ENCODE peak calls at places on chromosomes 12 and 14, in seven cellular contexts. H is fibroblast of lung; F is tibial nerve; G is aorta; B is heart right ventricle; N is naive thymus-derived CD4-positive, alpha-beta T cell; A is trophoblast cell. S is an unnamed sample.
A peak's percentile ranks its signal among the peaks of the same experiment; 100 is the strongest.

GRCh38 chr12:64392221-64392620 is 1.7 kb upstream of the C12orf56 start:
- DNase-seq in G (no peak), F (peak; percentile 21), B (no peak), A (peak; percentile 51), N (peak; percentile 48), H (peak; percentile 42), S (no peak)

GRCh38 chr12:38124247-38125012 is 192.1 kb upstream of the ALG10B start:
- DNase-seq in A (no peak), H (no peak), F (no peak), B (no peak), N (no peak), G (no peak), S (no peak)

GRCh38 chr12:3047961-3048360 is 29.2 kb upstream of the TSPAN9 start:
- DNase-seq in G (no peak), F (no peak), A (no peak), B (no peak), H (no peak), N (no peak), S (no peak)

GRCh38 chr14:56117765-56118610 is at the start of gene PELI2:
- DNase-seq in B (peak; percentile 77), H (peak; percentile 76), F (peak; percentile 60), G (peak; percentile 87), N (peak; percentile 89), A (no peak), S (peak; percentile 92)

GRCh38 chr12:113201187-113202177 is 16.0 kb downstream of the RITA1 start:
- DNase-seq in N (no peak), B (no peak), A (no peak), G (peak; percentile 41), F (no peak), H (no peak), S (peak; percentile 85)

GRCh38 chr14:32413967-32414640 is 85.0 kb downstream of the AKAP6 start:
- DNase-seq in B (no peak), A (no peak), N (no peak), G (no peak), H (no peak), F (no peak), S (no peak)

GRCh38 chr12:74537126-74537706 is 419 bp upstream of the ATXN7L3B start:
- DNase-seq in A (peak; percentile 15), H (peak; percentile 60), N (no peak), F (no peak), G (no peak), B (no peak), S (no peak)

GRCh38 chr12:69570545-69571399 is 14.5 kb upstream of the CCT2 start:
- DNase-seq in A (peak; percentile 56), F (peak; percentile 79), H (peak; percentile 69), N (peak; percentile 58), B (peak; percentile 56), G (peak; percentile 49), S (no peak)

GRCh38 chr14:62957562-62957961 is 87.7 kb downstream of the KCNH5 start:
- DNase-seq in N (no peak), A (no peak), G (no peak), H (peak; percentile 100), F (no peak), B (no peak), S (no peak)

GRCh38 chr14:34347683-34348082 is 114.4 kb downstream of the SPTSSA start:
- DNase-seq in N (no peak), H (no peak), A (no peak), B (no peak), G (no peak), F (no peak), S (no peak)

GRCh38 chr14:75369506-75369905 is 58.3 kb upstream of the JDP2 start:
- DNase-seq in F (no peak), A (no peak), N (no peak), G (no peak), H (no peak), B (no peak), S (no peak)

GRCh38 chr12:82474798-82475184 is 116.5 kb downstream of the METTL25 start:
- DNase-seq in G (no peak), A (no peak), B (no peak), N (no peak), H (peak; percentile 39), F (no peak), S (no peak)

GRCh38 chr12:118704517-118704916 is 276.8 kb upstream of the SRRM4 start:
- DNase-seq in G (no peak), N (no peak), A (no peak), F (no peak), B (no peak), H (no peak), S (no peak)

GRCh38 chr12:118650586-118650960 is 274.2 kb downstream of the SUDS3 start:
- DNase-seq in F (no peak), H (no peak), A (no peak), B (no peak), N (no peak), G (no peak), S (no peak)

GRCh38 chr12:19683178-19683927 is 244.1 kb downstream of the AEBP2 start:
- DNase-seq in N (no peak), B (no peak), G (no peak), A (no peak), F (no peak), H (peak; percentile 85), S (no peak)

GRCh38 chr12:26614217-26614616 is 218.8 kb downstream of the ITPR2 start:
- DNase-seq in H (peak; percentile 6), F (no peak), N (no peak), A (no peak), B (peak; percentile 14), G (no peak), S (no peak)

GRCh38 chr14:20873370-20874177 is 17.6 kb upstream of the RNASE3 start:
- DNase-seq in A (peak; percentile 47), G (peak; percentile 92), F (peak; percentile 80), N (peak; percentile 76), H (peak; percentile 31), B (peak; percentile 86), S (peak; percentile 69)

GRCh38 chr14:65228436-65228835 is 126.1 kb upstream of the MAX start:
- DNase-seq in G (no peak), A (peak; percentile 61), F (no peak), B (no peak), H (no peak), N (no peak), S (no peak)

GRCh38 chr14:69755784-69756183 is 11.2 kb upstream of the SRSF5 start:
- DNase-seq in A (no peak), G (no peak), H (no peak), F (no peak), N (no peak), B (no peak), S (no peak)

GRCh38 chr12:5580911-5581488 is 149.1 kb downstream of the NTF3 start:
- DNase-seq in H (no peak), A (no peak), F (no peak), G (no peak), N (no peak), B (no peak), S (no peak)

GRCh38 chr12:697426-697825 is 34.2 kb upstream of the NINJ2 start:
- DNase-seq in G (no peak), H (no peak), N (no peak), F (no peak), B (no peak), A (no peak), S (no peak)

GRCh38 chr12:46454981-46455380 is 82.4 kb upstream of the SLC38A2 start:
- DNase-seq in G (no peak), A (no peak), B (no peak), N (peak; percentile 29), F (no peak), H (no peak), S (no peak)
- H3K27ac ChIP-seq in G (no peak overlapping the region), A (no peak overlapping the region), B (no peak overlapping the region), N (peak overlapping the region; percentile 20), F (no peak overlapping the region), H (no peak overlapping the region), S (no peak overlapping the region)

GRCh38 chr12:53054112-53054878 is 4.4 kb downstream of the TNS2 start:
- DNase-seq in H (peak; percentile 85), N (peak; percentile 94), A (peak; percentile 95), F (peak; percentile 95), B (peak; percentile 92), G (peak; percentile 95), S (peak; percentile 96)

GRCh38 chr12:53053223-53054111 is 3.6 kb downstream of the TNS2 start:
- DNase-seq in F (no peak), B (peak; percentile 76), A (peak; percentile 75), G (peak; percentile 68), N (peak; percentile 59), H (no peak), S (no peak)

GRCh38 chr12:53056296-53056695 is 6.4 kb downstream of the TNS2 start:
- DNase-seq in G (no peak), H (no peak), A (no peak), N (no peak), F (no peak), B (no peak), S (peak; percentile 11)

GRCh38 chr12:53056901-53057300 is 7.0 kb downstream of the TNS2 start:
- DNase-seq in F (no peak), B (no peak), G (no peak), A (no peak), H (no peak), N (no peak), S (no peak)

GRCh38 chr12:53055471-53056266 is 5.8 kb downstream of the TNS2 start:
- DNase-seq in G (no peak), B (no peak), F (no peak), N (no peak), A (no peak), H (no peak), S (no peak)
- H3K36me3 ChIP-seq in G (no peaks in the 10 kb centered on the region), B (peaks cover 3% of the 10 kb centered on the region), F (no peaks in the 10 kb centered on the region), N (no peaks in the 10 kb centered on the region), A (no peaks in the 10 kb centered on the region), H (peaks cover 44% of the 10 kb centered on the region), S (no peaks in the 10 kb centered on the region)

DNA sequence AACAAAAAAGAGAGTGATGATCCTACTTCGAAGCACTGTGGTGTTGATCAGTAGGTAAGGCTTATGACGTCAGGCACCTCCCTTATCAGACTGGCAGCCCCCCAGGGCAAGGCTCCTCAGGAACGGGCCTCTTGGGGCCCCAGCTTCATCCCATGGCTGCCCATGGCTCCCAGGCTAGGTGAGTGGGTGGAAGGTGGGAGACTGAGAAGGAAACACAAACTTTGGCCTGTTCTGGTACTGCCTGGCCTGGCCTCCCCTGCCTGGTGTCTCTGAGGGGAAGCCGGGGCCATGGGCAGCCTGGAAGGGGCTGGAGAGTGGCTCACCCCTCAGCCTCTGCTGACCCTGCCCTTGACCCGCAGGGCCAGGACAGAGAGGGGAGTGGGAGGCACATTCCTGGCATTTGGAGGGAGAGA is 38.9 kb downstream of the KRT80 start:
- DNase-seq in A (no peak), H (no peak), B (no peak), G (no peak), N (no peak), F (no peak), S (peak; percentile 17)
- H3K4me3 ChIP-seq in A (no peak overlapping the region), H (no peak overlapping the region), B (no peak overlapping the region), G (no peak overlapping the region), N (no peak overlapping the region), F (no peak overlapping the region), S (no peak overlapping the region)

DNA sequence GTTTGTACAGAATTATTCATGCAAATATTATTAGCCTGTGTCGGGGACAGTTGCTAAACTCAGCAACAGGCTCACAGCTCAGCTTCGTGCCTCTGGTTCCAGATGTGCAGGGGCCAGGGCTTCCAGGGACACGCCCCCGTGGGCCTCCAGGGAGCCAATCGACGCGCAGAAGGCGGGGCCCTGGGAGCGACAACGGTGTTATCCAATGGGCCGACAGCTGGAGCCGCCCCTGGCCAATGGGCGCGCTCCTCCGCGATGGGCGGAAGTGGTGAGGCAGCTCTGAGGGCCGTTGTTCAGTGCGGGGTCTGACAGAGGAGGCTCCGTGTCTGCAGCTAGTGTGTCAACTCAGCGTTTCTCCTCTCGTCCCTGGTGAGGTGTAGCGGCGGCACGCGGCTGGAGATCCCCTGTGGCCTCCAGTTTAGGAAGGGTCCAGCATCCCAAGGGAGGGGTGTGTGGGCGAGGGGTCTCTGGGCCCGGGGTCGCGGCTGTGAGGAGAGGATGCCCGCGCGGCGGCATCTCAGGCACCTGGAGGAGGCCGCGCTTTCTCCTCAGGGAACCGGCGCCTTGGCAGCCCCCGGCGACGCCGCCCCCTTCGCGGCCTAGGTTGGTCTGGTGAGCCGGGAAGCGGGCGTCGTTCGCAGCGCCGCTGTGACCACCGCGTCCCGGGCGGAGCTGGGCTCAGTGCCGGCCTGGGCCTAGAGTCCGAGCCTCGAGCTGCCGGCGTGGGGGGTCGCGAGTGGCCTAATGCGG is at the start of gene TRAFD1:
- DNase-seq in N (peak; percentile 99), A (peak; percentile 98), F (peak; percentile 97), G (peak; percentile 99), H (peak; percentile 95), B (peak; percentile 98), S (peak; percentile 95)
- H3K27ac ChIP-seq in N (peak within 1 kb of the TSS; percentile 93), A (no peak within 1 kb of the TSS), F (peak within 1 kb of the TSS; percentile 89), G (peak within 1 kb of the TSS; percentile 92), H (peak within 1 kb of the TSS; percentile 85), B (peak within 1 kb of the TSS; percentile 92), S (peak within 1 kb of the TSS; percentile 6)

S was measured in pancreas.